ENCODE peak calls at places on chromosomes 13 and 19, in ten cellular contexts. One of them, this sample, is unnamed. For H3K4me1, the result is how much of the 10 kb centered on the place peaks cover.

GRCh38 chr13:110340812-110341444 is 33.8 kb downstream of the COL4A2 start:
- DNase-seq in BE2C: no peak
- DNase-seq in IMR-90: peak
- DNase-seq in hepatocyte: peak
- DNase-seq in mucosa of descending colon: peak
- DNase-seq in neural progenitor cell: no peak
- DNase-seq in cardiac muscle cell: peak
- DNase-seq in heart right ventricle: peak
- DNase-seq in breast epithelium: no peak
- DNase-seq in Peyer's patch: peak
- DNase-seq in this sample: no peak

GRCh38 chr13:40245567-40245966 is 420.9 kb downstream of the FOXO1 start:
- DNase-seq in BE2C: no peak
- DNase-seq in IMR-90: no peak
- DNase-seq in hepatocyte: no peak
- DNase-seq in mucosa of descending colon: no peak
- DNase-seq in neural progenitor cell: no peak
- DNase-seq in cardiac muscle cell: no peak
- DNase-seq in heart right ventricle: no peak
- DNase-seq in breast epithelium: no peak
- DNase-seq in Peyer's patch: no peak
- DNase-seq in this sample: no peak

GRCh38 chr13:78468546-78469060 is 134.7 kb downstream of the POU4F1 start:
- DNase-seq in BE2C: no peak
- DNase-seq in IMR-90: no peak
- DNase-seq in hepatocyte: no peak
- DNase-seq in mucosa of descending colon: no peak
- DNase-seq in neural progenitor cell: no peak
- DNase-seq in cardiac muscle cell: no peak
- DNase-seq in heart right ventricle: no peak
- DNase-seq in breast epithelium: no peak
- DNase-seq in Peyer's patch: no peak
- DNase-seq in this sample: no peak

GRCh38 chr19:54352546-54352945 is 12.2 kb downstream of the LAIR1 start:
- DNase-seq in BE2C: no peak
- DNase-seq in IMR-90: no peak
- DNase-seq in hepatocyte: no peak
- DNase-seq in mucosa of descending colon: no peak
- DNase-seq in neural progenitor cell: no peak
- DNase-seq in cardiac muscle cell: no peak
- DNase-seq in heart right ventricle: no peak
- DNase-seq in breast epithelium: no peak
- DNase-seq in Peyer's patch: no peak
- DNase-seq in this sample: no peak

GRCh38 chr13:78147905-78148304 is 229.3 kb upstream of the EDNRB start:
- DNase-seq in BE2C: no peak
- DNase-seq in IMR-90: peak
- DNase-seq in hepatocyte: no peak
- DNase-seq in mucosa of descending colon: no peak
- DNase-seq in neural progenitor cell: no peak
- DNase-seq in cardiac muscle cell: no peak
- DNase-seq in heart right ventricle: no peak
- DNase-seq in breast epithelium: no peak
- DNase-seq in Peyer's patch: no peak
- DNase-seq in this sample: no peak

GRCh38 chr13:111536239-111536638 is 215.8 kb downstream of the TEX29 start:
- DNase-seq in BE2C: no peak
- DNase-seq in IMR-90: no peak
- DNase-seq in hepatocyte: no peak
- DNase-seq in mucosa of descending colon: no peak
- DNase-seq in neural progenitor cell: no peak
- DNase-seq in cardiac muscle cell: no peak
- DNase-seq in heart right ventricle: no peak
- DNase-seq in breast epithelium: no peak
- DNase-seq in Peyer's patch: no peak
- DNase-seq in this sample: no peak

GRCh38 chr13:84994582-84994981 is 804.6 kb downstream of the SLITRK6 start:
- DNase-seq in BE2C: no peak
- DNase-seq in IMR-90: no peak
- DNase-seq in hepatocyte: peak
- DNase-seq in mucosa of descending colon: no peak
- DNase-seq in neural progenitor cell: no peak
- DNase-seq in cardiac muscle cell: no peak
- DNase-seq in heart right ventricle: no peak
- DNase-seq in breast epithelium: no peak
- DNase-seq in Peyer's patch: no peak
- DNase-seq in this sample: no peak

GRCh38 chr19:31146546-31147183 is 202.6 kb downstream of the TSHZ3 start:
- DNase-seq in BE2C: no peak
- DNase-seq in IMR-90: no peak
- DNase-seq in hepatocyte: no peak
- DNase-seq in mucosa of descending colon: no peak
- DNase-seq in neural progenitor cell: no peak
- DNase-seq in cardiac muscle cell: no peak
- DNase-seq in heart right ventricle: no peak
- DNase-seq in breast epithelium: no peak
- DNase-seq in Peyer's patch: no peak
- DNase-seq in this sample: no peak

GRCh38 chr13:113850722-113851479 is 13.0 kb downstream of the GAS6 start:
- DNase-seq in BE2C: no peak
- DNase-seq in IMR-90: no peak
- DNase-seq in hepatocyte: no peak
- DNase-seq in mucosa of descending colon: no peak
- DNase-seq in neural progenitor cell: no peak
- DNase-seq in cardiac muscle cell: no peak
- DNase-seq in heart right ventricle: no peak
- DNase-seq in breast epithelium: no peak
- DNase-seq in Peyer's patch: no peak
- DNase-seq in this sample: no peak

GRCh38 chr13:65188691-65189090 is 2041.4 kb downstream of the PCDH9 start:
- DNase-seq in BE2C: no peak
- DNase-seq in IMR-90: no peak
- DNase-seq in hepatocyte: no peak
- DNase-seq in mucosa of descending colon: no peak
- DNase-seq in neural progenitor cell: peak
- DNase-seq in cardiac muscle cell: no peak
- DNase-seq in heart right ventricle: no peak
- DNase-seq in breast epithelium: no peak
- DNase-seq in Peyer's patch: no peak
- DNase-seq in this sample: no peak

GRCh38 chr19:33193864-33194362 is at the start of gene LRP3:
- DNase-seq in BE2C: peak
- DNase-seq in IMR-90: peak
- DNase-seq in hepatocyte: peak
- DNase-seq in mucosa of descending colon: peak
- DNase-seq in neural progenitor cell: peak
- DNase-seq in cardiac muscle cell: peak
- DNase-seq in heart right ventricle: peak
- DNase-seq in breast epithelium: no peak
- DNase-seq in Peyer's patch: no peak
- DNase-seq in this sample: peak

GRCh38 chr13:97810152-97810551 is 143.3 kb upstream of the IPO5 start:
- DNase-seq in BE2C: no peak
- DNase-seq in IMR-90: peak
- DNase-seq in hepatocyte: peak
- DNase-seq in mucosa of descending colon: no peak
- DNase-seq in neural progenitor cell: peak
- DNase-seq in cardiac muscle cell: peak
- DNase-seq in heart right ventricle: no peak
- DNase-seq in breast epithelium: no peak
- DNase-seq in Peyer's patch: no peak
- DNase-seq in this sample: no peak

GRCh38 chr19:44702551-44703176 is 3.7 kb downstream of the CEACAM16 start:
- DNase-seq in BE2C: no peak
- DNase-seq in IMR-90: no peak
- DNase-seq in hepatocyte: no peak
- DNase-seq in mucosa of descending colon: no peak
- DNase-seq in neural progenitor cell: no peak
- DNase-seq in cardiac muscle cell: no peak
- DNase-seq in heart right ventricle: no peak
- DNase-seq in breast epithelium: no peak
- DNase-seq in Peyer's patch: no peak
- DNase-seq in this sample: no peak

GRCh38 chr19:48720251-48720612 is 707 bp upstream of the MAMSTR start:
- DNase-seq in BE2C: no peak
- DNase-seq in IMR-90: no peak
- DNase-seq in hepatocyte: no peak
- DNase-seq in mucosa of descending colon: no peak
- DNase-seq in neural progenitor cell: no peak
- DNase-seq in cardiac muscle cell: no peak
- DNase-seq in heart right ventricle: no peak
- DNase-seq in breast epithelium: no peak
- DNase-seq in Peyer's patch: no peak
- DNase-seq in this sample: no peak
- H3K4me1 ChIP-seq in BE2C: under half
- H3K4me1 ChIP-seq in IMR-90: under half
- H3K4me1 ChIP-seq in hepatocyte: under half
- H3K4me1 ChIP-seq in mucosa of descending colon: under half
- H3K4me1 ChIP-seq in neural progenitor cell: under half
- H3K4me1 ChIP-seq in cardiac muscle cell: under half
- H3K4me1 ChIP-seq in heart right ventricle: half or more
- H3K4me1 ChIP-seq in breast epithelium: under half
- H3K4me1 ChIP-seq in Peyer's patch: under half
- H3K4me1 ChIP-seq in this sample: under half

GRCh38 chr19:46715620-46716012 is 1.3 kb downstream of the PRKD2 start:
- DNase-seq in BE2C: no peak
- DNase-seq in IMR-90: no peak
- DNase-seq in hepatocyte: no peak
- DNase-seq in mucosa of descending colon: no peak
- DNase-seq in neural progenitor cell: peak
- DNase-seq in cardiac muscle cell: no peak
- DNase-seq in heart right ventricle: no peak
- DNase-seq in breast epithelium: no peak
- DNase-seq in Peyer's patch: no peak
- DNase-seq in this sample: no peak

GRCh38 chr19:46716672-46717033 is 261 bp downstream of the PRKD2 start:
- DNase-seq in BE2C: no peak
- DNase-seq in IMR-90: no peak
- DNase-seq in hepatocyte: no peak
- DNase-seq in mucosa of descending colon: no peak
- DNase-seq in neural progenitor cell: peak
- DNase-seq in cardiac muscle cell: peak
- DNase-seq in heart right ventricle: no peak
- DNase-seq in breast epithelium: no peak
- DNase-seq in Peyer's patch: no peak
- DNase-seq in this sample: no peak

GRCh38 chr19:46714523-46715106 is 2.3 kb downstream of the PRKD2 start:
- DNase-seq in BE2C: no peak
- DNase-seq in IMR-90: no peak
- DNase-seq in hepatocyte: no peak
- DNase-seq in mucosa of descending colon: no peak
- DNase-seq in neural progenitor cell: no peak
- DNase-seq in cardiac muscle cell: no peak
- DNase-seq in heart right ventricle: no peak
- DNase-seq in breast epithelium: peak
- DNase-seq in Peyer's patch: no peak
- DNase-seq in this sample: peak

GRCh38 chr19:46717034-46717715 is at the start of gene PRKD2:
- DNase-seq in BE2C: peak
- DNase-seq in IMR-90: peak
- DNase-seq in hepatocyte: peak
- DNase-seq in mucosa of descending colon: peak
- DNase-seq in neural progenitor cell: peak
- DNase-seq in cardiac muscle cell: peak
- DNase-seq in heart right ventricle: peak
- DNase-seq in breast epithelium: peak
- DNase-seq in Peyer's patch: peak
- DNase-seq in this sample: peak

GRCh38 chr19:46716013-46716671 is 772 bp downstream of the PRKD2 start:
- DNase-seq in BE2C: no peak
- DNase-seq in IMR-90: no peak
- DNase-seq in hepatocyte: peak
- DNase-seq in mucosa of descending colon: peak
- DNase-seq in neural progenitor cell: peak
- DNase-seq in cardiac muscle cell: peak
- DNase-seq in heart right ventricle: no peak
- DNase-seq in breast epithelium: no peak
- DNase-seq in Peyer's patch: no peak
- DNase-seq in this sample: peak
- TF ChIP-seq CTCF in BE2C: peak
- TF ChIP-seq CTCF in IMR-90: no peak
- TF ChIP-seq CTCF in hepatocyte: peak
- TF ChIP-seq CTCF in mucosa of descending colon: no peak
- TF ChIP-seq CTCF in neural progenitor cell: peak
- TF ChIP-seq CTCF in cardiac muscle cell: no peak
- TF ChIP-seq CTCF in heart right ventricle: peak
- TF ChIP-seq CTCF in breast epithelium: no peak
- TF ChIP-seq CTCF in Peyer's patch: no peak
- TF ChIP-seq CTCF in this sample: no peak

DNA sequence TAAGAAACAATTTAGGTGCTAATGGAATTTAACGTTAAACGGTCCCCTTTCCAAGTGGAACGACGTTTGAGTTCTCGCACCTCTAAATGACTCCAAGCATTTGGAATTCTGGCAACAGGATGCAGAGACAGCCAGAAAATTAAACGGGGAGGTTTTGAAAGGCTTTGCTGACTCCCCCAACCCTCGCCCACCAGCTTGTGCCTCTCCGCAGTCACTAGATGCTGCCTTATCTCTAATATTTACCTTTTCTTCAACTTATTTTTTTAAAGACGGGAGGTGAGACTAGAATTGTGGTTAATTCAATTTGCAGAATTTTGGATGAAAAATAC is 2.5 kb downstream of the ZIC2 start:
- DNase-seq in BE2C: no peak
- DNase-seq in IMR-90: no peak
- DNase-seq in hepatocyte: no peak
- DNase-seq in mucosa of descending colon: no peak
- DNase-seq in neural progenitor cell: peak
- DNase-seq in cardiac muscle cell: peak
- DNase-seq in heart right ventricle: no peak
- DNase-seq in breast epithelium: no peak
- DNase-seq in Peyer's patch: no peak
- DNase-seq in this sample: no peak
- H3K4me1 ChIP-seq in BE2C: under half
- H3K4me1 ChIP-seq in IMR-90: under half
- H3K4me1 ChIP-seq in hepatocyte: under half
- H3K4me1 ChIP-seq in mucosa of descending colon: under half
- H3K4me1 ChIP-seq in neural progenitor cell: under half
- H3K4me1 ChIP-seq in cardiac muscle cell: under half
- H3K4me1 ChIP-seq in heart right ventricle: under half
- H3K4me1 ChIP-seq in breast epithelium: under half
- H3K4me1 ChIP-seq in Peyer's patch: under half
- H3K4me1 ChIP-seq in this sample: under half

DNA sequence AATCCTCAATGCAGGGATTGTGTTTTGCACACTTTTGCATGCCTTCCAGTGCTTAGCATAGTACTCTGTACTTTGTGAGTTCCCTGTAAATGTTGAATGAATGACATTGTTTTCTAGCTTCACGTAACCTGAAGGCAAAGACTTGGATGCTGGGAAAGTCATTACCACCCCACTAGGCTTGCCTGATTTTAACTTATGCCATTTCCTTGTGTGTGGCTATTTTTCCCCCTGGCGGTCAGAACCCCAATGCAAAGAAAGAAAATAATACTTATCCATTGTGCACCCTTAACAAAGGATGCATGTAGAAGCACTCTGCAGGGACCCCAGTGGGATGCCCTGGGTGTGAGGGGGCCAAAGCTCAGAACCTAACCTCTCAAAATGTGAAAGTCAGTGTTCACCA is 1.2 kb upstream of the ENOX1 start:
- DNase-seq in BE2C: peak
- DNase-seq in IMR-90: peak
- DNase-seq in hepatocyte: no peak
- DNase-seq in mucosa of descending colon: no peak
- DNase-seq in neural progenitor cell: peak
- DNase-seq in cardiac muscle cell: no peak
- DNase-seq in heart right ventricle: no peak
- DNase-seq in breast epithelium: no peak
- DNase-seq in Peyer's patch: no peak
- DNase-seq in this sample: peak
- TF ChIP-seq CTCF in BE2C: peak
- TF ChIP-seq CTCF in IMR-90: peak
- TF ChIP-seq CTCF in hepatocyte: no peak
- TF ChIP-seq CTCF in mucosa of descending colon: no peak
- TF ChIP-seq CTCF in neural progenitor cell: peak
- TF ChIP-seq CTCF in cardiac muscle cell: peak
- TF ChIP-seq CTCF in heart right ventricle: peak
- TF ChIP-seq CTCF in breast epithelium: peak
- TF ChIP-seq CTCF in Peyer's patch: no peak
- TF ChIP-seq CTCF in this sample: peak

This sample was measured in Caco-2.